ENCODE peak calls at places on chromosome 14, in five cellular contexts. L is lower lobe of right lung; T is gastrocnemius medialis; Y is stimulated activated CD4-positive, alpha-beta T cell treated with anti-CD3 and anti-CD28 coated beads, Interleukin-12 subunit alpha, Interleukin-12 subunit beta, amount 100 ng/mL, for 24 hours; E is small intestine. P is an unnamed sample.
A peak's percentile ranks its signal among the peaks of the same experiment; 100 is the strongest.

GRCh38 chr14:65290830-65291229 is 121.7 kb upstream of the FUT8 start:
- DNase-seq in L (no peak), T (no peak), Y (peak; percentile 52), E (no peak), P (no peak)

GRCh38 chr14:59406454-59407245 is 58.5 kb downstream of the GPR135 start:
- DNase-seq in L (no peak), T (no peak), Y (no peak), E (peak; percentile 69), P (no peak)

GRCh38 chr14:105902131-105902898 is 375.9 kb downstream of the TMEM121 start:
- DNase-seq in L (no peak), T (no peak), Y (no peak), E (no peak), P (no peak)

GRCh38 chr14:33906968-33907367 is 43.9 kb downstream of the EGLN3 start:
- DNase-seq in L (no peak), T (no peak), Y (no peak), E (no peak), P (no peak)

GRCh38 chr14:50363734-50364113 is 33.0 kb downstream of the CDKL1 start:
- DNase-seq in L (no peak), T (peak; percentile 25), Y (peak; percentile 25), E (peak; percentile 56), P (no peak)

GRCh38 chr14:24241829-24242443 is 487 bp downstream of the TINF2 start:
- DNase-seq in L (peak; percentile 96), T (no peak), Y (peak; percentile 92), E (peak; percentile 95), P (peak; percentile 57)

GRCh38 chr14:36690301-36691020 is 28.8 kb downstream of the PAX9 start:
- DNase-seq in L (no peak), T (no peak), Y (no peak), E (no peak), P (no peak)

GRCh38 chr14:71036433-71036832 is 129.2 kb downstream of the PCNX1 start:
- DNase-seq in L (no peak), T (no peak), Y (no peak), E (no peak), P (no peak)

GRCh38 chr14:69002069-69002468 is 23.0 kb upstream of the ACTN1 start:
- DNase-seq in L (no peak), T (no peak), Y (no peak), E (peak; percentile 48), P (no peak)

GRCh38 chr14:30874120-30874998 is at the start of gene COCH:
- DNase-seq in L (peak; percentile 47), T (no peak), Y (no peak), E (peak; percentile 19), P (no peak)

GRCh38 chr14:27553820-27554219 is 956.0 kb upstream of the NOVA1 start:
- DNase-seq in L (no peak), T (no peak), Y (no peak), E (no peak), P (peak; percentile 1)

GRCh38 chr14:52950898-52951729 is at the start of gene FERMT2:
- DNase-seq in L (peak; percentile 85), T (peak; percentile 86), Y (peak; percentile 9), E (no peak), P (peak; percentile 50)

GRCh38 chr14:106044949-106045596 is 518.7 kb downstream of the TMEM121 start:
- DNase-seq in L (peak; percentile 76), T (no peak), Y (peak; percentile 91), E (peak; percentile 56), P (no peak)

GRCh38 chr14:67360469-67361206 is 510 bp downstream of the EIF2S1 start:
- DNase-seq in L (no peak), T (no peak), Y (peak; percentile 22), E (no peak), P (no peak)

GRCh38 chr14:37598085-37598972 is 2.9 kb downstream of the TTC6 start:
- DNase-seq in L (peak; percentile 81), T (no peak), Y (no peak), E (no peak), P (no peak)

GRCh38 chr14:75879031-75879430 is 102.8 kb downstream of the TGFB3 start:
- DNase-seq in L (no peak), T (no peak), Y (no peak), E (no peak), P (no peak)

GRCh38 chr14:95489163-95489887 is 27.1 kb downstream of the SYNE3 start:
- DNase-seq in L (no peak), T (no peak), Y (no peak), E (no peak), P (no peak)

GRCh38 chr14:63209160-63209559 is 4.9 kb downstream of the RHOJ start:
- DNase-seq in L (no peak), T (no peak), Y (no peak), E (no peak), P (no peak)

GRCh38 chr14:63051301-63051700 is 6.0 kb upstream of the KCNH5 start:
- DNase-seq in L (no peak), T (no peak), Y (no peak), E (no peak), P (no peak)

GRCh38 chr14:67187210-67187609 is 2.0 kb upstream of the GARIN2 start:
- DNase-seq in L (no peak), T (no peak), Y (no peak), E (peak; percentile 14), P (no peak)

GRCh38 chr14:21191809-21192446 is 36.1 kb upstream of the OR5AU1 start:
- DNase-seq in L (peak; percentile 92), T (peak; percentile 35), Y (peak; percentile 62), E (peak; percentile 74), P (peak; percentile 64)

GRCh38 chr14:71465316-71465715 is 466.9 kb upstream of the RGS6 start:
- DNase-seq in L (no peak), T (no peak), Y (no peak), E (no peak), P (no peak)

GRCh38 chr14:55789442-55789841 is 209.4 kb downstream of the KTN1 start:
- DNase-seq in L (no peak), T (no peak), Y (no peak), E (no peak), P (no peak)

GRCh38 chr14:68649461-68650189 is 143.2 kb downstream of the ZFP36L1 start:
- DNase-seq in L (no peak), T (no peak), Y (no peak), E (no peak), P (no peak)

GRCh38 chr14:49367696-49368095 is 218.5 kb downstream of the RPS29 start:
- DNase-seq in L (no peak), T (no peak), Y (no peak), E (no peak), P (no peak)

GRCh38 chr14:104462651-104463630 is 116.6 kb upstream of the C14orf180 start:
- DNase-seq in L (no peak), T (no peak), Y (no peak), E (no peak), P (no peak)

GRCh38 chr14:92397140-92397815 is 74.3 kb downstream of the SLC24A4 start:
- DNase-seq in L (peak; percentile 80), T (no peak), Y (no peak), E (no peak), P (no peak)

GRCh38 chr14:68604822-68605221 is 188.0 kb downstream of the ZFP36L1 start:
- DNase-seq in L (no peak), T (peak; percentile 2), Y (no peak), E (no peak), P (no peak)

GRCh38 chr14:100911665-100912316 is 8.3 kb upstream of the RTL1 start:
- DNase-seq in L (no peak), T (no peak), Y (no peak), E (no peak), P (no peak)

GRCh38 chr14:39267592-39268112 is 33.9 kb downstream of the MIA2 start:
- DNase-seq in L (no peak), T (no peak), Y (no peak), E (peak; percentile 43), P (no peak)

GRCh38 chr14:61860294-61860918 is 98.2 kb downstream of the SNAPC1 start:
- DNase-seq in L (no peak), T (no peak), Y (peak; percentile 72), E (peak; percentile 62), P (peak; percentile 29)

GRCh38 chr14:61523751-61524150 is 171.6 kb upstream of the HIF1A start:
- DNase-seq in L (no peak), T (no peak), Y (no peak), E (no peak), P (no peak)

GRCh38 chr14:67221248-67221981 is 19.8 kb upstream of the PALS1 start:
- DNase-seq in L (no peak), T (no peak), Y (no peak), E (peak; percentile 56), P (no peak)

GRCh38 chr14:100048786-100049185 is 16.4 kb upstream of the EVL start:
- DNase-seq in L (no peak), T (no peak), Y (no peak), E (no peak), P (no peak)